ENCODE peak calls at places on chromosomes 2 and 18, in five cellular contexts. One of them, this sample, is unnamed.
A peak's percentile ranks its signal among the peaks of the same experiment; 100 is the strongest.

GRCh38 chr2:110978871-110979833 is 141.6 kb upstream of the BCL2L11 start:
- DNase-seq in fibroblast of pulmonary artery: no peak
- DNase-seq in stimulated activated CD8-positive, alpha-beta memory T cell treated with anti-CD3 and anti-CD28 coated beads, Interleukin-15, amount 100 ng/mL, for 24 hours: no peak
- DNase-seq in PC-9: no peak
- DNase-seq in AG08395: no peak
- DNase-seq in this sample: no peak

GRCh38 chr18:74399225-74399887 is 57.8 kb downstream of the DIPK1C start:
- DNase-seq in fibroblast of pulmonary artery: peak; percentile 1
- DNase-seq in stimulated activated CD8-positive, alpha-beta memory T cell treated with anti-CD3 and anti-CD28 coated beads, Interleukin-15, amount 100 ng/mL, for 24 hours: no peak
- DNase-seq in PC-9: no peak
- DNase-seq in AG08395: no peak
- DNase-seq in this sample: no peak

GRCh38 chr2:43341959-43342757 is 115.8 kb upstream of the ZFP36L2 start:
- DNase-seq in fibroblast of pulmonary artery: no peak
- DNase-seq in PC-9: no peak
- DNase-seq in AG08395: no peak
- DNase-seq in stimulated activated CD8-positive, alpha-beta memory T cell treated with anti-CD3 and anti-CD28 coated beads, Interleukin-15, amount 100 ng/mL, for 24 hours: no peak
- DNase-seq in this sample: no peak

GRCh38 chr2:183950673-183951072 is 647.7 kb upstream of the ZNF804A start:
- DNase-seq in AG08395: no peak
- DNase-seq in stimulated activated CD8-positive, alpha-beta memory T cell treated with anti-CD3 and anti-CD28 coated beads, Interleukin-15, amount 100 ng/mL, for 24 hours: no peak
- DNase-seq in fibroblast of pulmonary artery: no peak
- DNase-seq in PC-9: no peak
- DNase-seq in this sample: no peak

GRCh38 chr18:37403100-37403781 is 162.4 kb downstream of the CELF4 start:
- DNase-seq in PC-9: no peak
- DNase-seq in fibroblast of pulmonary artery: peak; percentile 77
- DNase-seq in AG08395: peak; percentile 95
- DNase-seq in stimulated activated CD8-positive, alpha-beta memory T cell treated with anti-CD3 and anti-CD28 coated beads, Interleukin-15, amount 100 ng/mL, for 24 hours: no peak
- DNase-seq in this sample: no peak

GRCh38 chr2:230346465-230346864 is 19.5 kb downstream of the SP140L start:
- DNase-seq in stimulated activated CD8-positive, alpha-beta memory T cell treated with anti-CD3 and anti-CD28 coated beads, Interleukin-15, amount 100 ng/mL, for 24 hours: no peak
- DNase-seq in PC-9: no peak
- DNase-seq in AG08395: no peak
- DNase-seq in fibroblast of pulmonary artery: no peak
- DNase-seq in this sample: no peak

GRCh38 chr18:7766383-7766782 is 199.3 kb downstream of the PTPRM start:
- DNase-seq in PC-9: no peak
- DNase-seq in AG08395: no peak
- DNase-seq in fibroblast of pulmonary artery: no peak
- DNase-seq in stimulated activated CD8-positive, alpha-beta memory T cell treated with anti-CD3 and anti-CD28 coated beads, Interleukin-15, amount 100 ng/mL, for 24 hours: no peak
- DNase-seq in this sample: no peak

GRCh38 chr2:217065695-217066405 is 206.0 kb upstream of the TNP1 start:
- DNase-seq in AG08395: peak; percentile 56
- DNase-seq in PC-9: peak; percentile 4
- DNase-seq in stimulated activated CD8-positive, alpha-beta memory T cell treated with anti-CD3 and anti-CD28 coated beads, Interleukin-15, amount 100 ng/mL, for 24 hours: no peak
- DNase-seq in fibroblast of pulmonary artery: peak; percentile 94
- DNase-seq in this sample: no peak

GRCh38 chr18:55401638-55402191 is 186.3 kb downstream of the TCF4 start:
- DNase-seq in stimulated activated CD8-positive, alpha-beta memory T cell treated with anti-CD3 and anti-CD28 coated beads, Interleukin-15, amount 100 ng/mL, for 24 hours: no peak
- DNase-seq in AG08395: peak; percentile 70
- DNase-seq in PC-9: no peak
- DNase-seq in fibroblast of pulmonary artery: peak; percentile 89
- DNase-seq in this sample: no peak

GRCh38 chr2:9174771-9175441 is 31.7 kb upstream of the ASAP2 start:
- DNase-seq in stimulated activated CD8-positive, alpha-beta memory T cell treated with anti-CD3 and anti-CD28 coated beads, Interleukin-15, amount 100 ng/mL, for 24 hours: no peak
- DNase-seq in fibroblast of pulmonary artery: peak; percentile 61
- DNase-seq in PC-9: peak; percentile 39
- DNase-seq in AG08395: peak; percentile 75
- DNase-seq in this sample: no peak

GRCh38 chr2:174325373-174325772 is 9.4 kb upstream of the SP9 start:
- DNase-seq in AG08395: no peak
- DNase-seq in stimulated activated CD8-positive, alpha-beta memory T cell treated with anti-CD3 and anti-CD28 coated beads, Interleukin-15, amount 100 ng/mL, for 24 hours: no peak
- DNase-seq in fibroblast of pulmonary artery: no peak
- DNase-seq in PC-9: no peak
- DNase-seq in this sample: no peak

GRCh38 chr2:73333564-73333963 is 40.2 kb upstream of the EGR4 start:
- DNase-seq in PC-9: no peak
- DNase-seq in fibroblast of pulmonary artery: no peak
- DNase-seq in stimulated activated CD8-positive, alpha-beta memory T cell treated with anti-CD3 and anti-CD28 coated beads, Interleukin-15, amount 100 ng/mL, for 24 hours: no peak
- DNase-seq in AG08395: no peak
- DNase-seq in this sample: no peak

GRCh38 chr2:8753609-8754008 is 71.8 kb downstream of the ID2 start:
- DNase-seq in PC-9: no peak
- DNase-seq in fibroblast of pulmonary artery: no peak
- DNase-seq in AG08395: no peak
- DNase-seq in stimulated activated CD8-positive, alpha-beta memory T cell treated with anti-CD3 and anti-CD28 coated beads, Interleukin-15, amount 100 ng/mL, for 24 hours: no peak
- DNase-seq in this sample: no peak

GRCh38 chr2:44946681-44947360 is 5.3 kb downstream of the SIX3 start:
- DNase-seq in stimulated activated CD8-positive, alpha-beta memory T cell treated with anti-CD3 and anti-CD28 coated beads, Interleukin-15, amount 100 ng/mL, for 24 hours: no peak
- DNase-seq in PC-9: no peak
- DNase-seq in fibroblast of pulmonary artery: no peak
- DNase-seq in AG08395: no peak
- DNase-seq in this sample: no peak

GRCh38 chr2:129880971-129881370 is 98.5 kb upstream of the RAB6C start:
- DNase-seq in stimulated activated CD8-positive, alpha-beta memory T cell treated with anti-CD3 and anti-CD28 coated beads, Interleukin-15, amount 100 ng/mL, for 24 hours: no peak
- DNase-seq in AG08395: no peak
- DNase-seq in fibroblast of pulmonary artery: no peak
- DNase-seq in PC-9: no peak
- DNase-seq in this sample: no peak

GRCh38 chr2:2791606-2792005 is 460.5 kb upstream of the MYT1L start:
- DNase-seq in PC-9: no peak
- DNase-seq in fibroblast of pulmonary artery: no peak
- DNase-seq in AG08395: no peak
- DNase-seq in stimulated activated CD8-positive, alpha-beta memory T cell treated with anti-CD3 and anti-CD28 coated beads, Interleukin-15, amount 100 ng/mL, for 24 hours: no peak
- DNase-seq in this sample: no peak

GRCh38 chr2:172623249-172623965 is 67.5 kb downstream of the PDK1 start:
- DNase-seq in AG08395: peak; percentile 64
- DNase-seq in stimulated activated CD8-positive, alpha-beta memory T cell treated with anti-CD3 and anti-CD28 coated beads, Interleukin-15, amount 100 ng/mL, for 24 hours: no peak
- DNase-seq in PC-9: no peak
- DNase-seq in fibroblast of pulmonary artery: peak; percentile 40
- DNase-seq in this sample: no peak

GRCh38 chr2:58973831-58974281 is 732.7 kb upstream of the FANCL start:
- DNase-seq in PC-9: no peak
- DNase-seq in stimulated activated CD8-positive, alpha-beta memory T cell treated with anti-CD3 and anti-CD28 coated beads, Interleukin-15, amount 100 ng/mL, for 24 hours: no peak
- DNase-seq in AG08395: no peak
- DNase-seq in fibroblast of pulmonary artery: no peak
- DNase-seq in this sample: no peak

GRCh38 chr2:218405365-218406208 is 5.9 kb downstream of the CTDSP1 start:
- DNase-seq in PC-9: no peak
- DNase-seq in fibroblast of pulmonary artery: no peak
- DNase-seq in AG08395: no peak
- DNase-seq in stimulated activated CD8-positive, alpha-beta memory T cell treated with anti-CD3 and anti-CD28 coated beads, Interleukin-15, amount 100 ng/mL, for 24 hours: no peak
- DNase-seq in this sample: no peak

GRCh38 chr2:227828385-227828990 is 14.8 kb downstream of the CCL20 start:
- DNase-seq in stimulated activated CD8-positive, alpha-beta memory T cell treated with anti-CD3 and anti-CD28 coated beads, Interleukin-15, amount 100 ng/mL, for 24 hours: no peak
- DNase-seq in AG08395: no peak
- DNase-seq in PC-9: no peak
- DNase-seq in fibroblast of pulmonary artery: no peak
- DNase-seq in this sample: no peak

GRCh38 chr2:60002158-60002867 is 551.1 kb downstream of the BCL11A start:
- DNase-seq in fibroblast of pulmonary artery: no peak
- DNase-seq in PC-9: no peak
- DNase-seq in stimulated activated CD8-positive, alpha-beta memory T cell treated with anti-CD3 and anti-CD28 coated beads, Interleukin-15, amount 100 ng/mL, for 24 hours: no peak
- DNase-seq in AG08395: no peak
- DNase-seq in this sample: no peak

GRCh38 chr2:20584637-20585321 is 66.1 kb downstream of the HS1BP3 start:
- DNase-seq in PC-9: no peak
- DNase-seq in AG08395: peak; percentile 92
- DNase-seq in fibroblast of pulmonary artery: peak; percentile 96
- DNase-seq in stimulated activated CD8-positive, alpha-beta memory T cell treated with anti-CD3 and anti-CD28 coated beads, Interleukin-15, amount 100 ng/mL, for 24 hours: no peak
- DNase-seq in this sample: no peak

GRCh38 chr2:236172238-236172865 is 4.2 kb upstream of the GBX2 start:
- DNase-seq in fibroblast of pulmonary artery: no peak
- DNase-seq in AG08395: no peak
- DNase-seq in PC-9: no peak
- DNase-seq in stimulated activated CD8-positive, alpha-beta memory T cell treated with anti-CD3 and anti-CD28 coated beads, Interleukin-15, amount 100 ng/mL, for 24 hours: no peak
- DNase-seq in this sample: no peak

GRCh38 chr2:228135300-228135699 is 46.2 kb downstream of the SPHKAP start:
- DNase-seq in fibroblast of pulmonary artery: no peak
- DNase-seq in stimulated activated CD8-positive, alpha-beta memory T cell treated with anti-CD3 and anti-CD28 coated beads, Interleukin-15, amount 100 ng/mL, for 24 hours: no peak
- DNase-seq in AG08395: no peak
- DNase-seq in PC-9: no peak
- DNase-seq in this sample: no peak

GRCh38 chr2:208501217-208501616 is 94.6 kb downstream of the PTH2R start:
- DNase-seq in fibroblast of pulmonary artery: no peak
- DNase-seq in AG08395: no peak
- DNase-seq in PC-9: no peak
- DNase-seq in stimulated activated CD8-positive, alpha-beta memory T cell treated with anti-CD3 and anti-CD28 coated beads, Interleukin-15, amount 100 ng/mL, for 24 hours: no peak
- DNase-seq in this sample: no peak

GRCh38 chr2:238389985-238390682 is 36.6 kb upstream of the ASB1 start:
- DNase-seq in AG08395: no peak
- DNase-seq in stimulated activated CD8-positive, alpha-beta memory T cell treated with anti-CD3 and anti-CD28 coated beads, Interleukin-15, amount 100 ng/mL, for 24 hours: no peak
- DNase-seq in fibroblast of pulmonary artery: no peak
- DNase-seq in PC-9: no peak
- DNase-seq in this sample: no peak

GRCh38 chr2:239308696-239309397 is 92.0 kb downstream of the HDAC4 start:
- DNase-seq in fibroblast of pulmonary artery: peak; percentile 57
- DNase-seq in PC-9: no peak
- DNase-seq in stimulated activated CD8-positive, alpha-beta memory T cell treated with anti-CD3 and anti-CD28 coated beads, Interleukin-15, amount 100 ng/mL, for 24 hours: no peak
- DNase-seq in AG08395: peak; percentile 85
- DNase-seq in this sample: no peak

GRCh38 chr2:75952173-75952572 is 241.5 kb upstream of the GCFC2 start:
- DNase-seq in AG08395: no peak
- DNase-seq in stimulated activated CD8-positive, alpha-beta memory T cell treated with anti-CD3 and anti-CD28 coated beads, Interleukin-15, amount 100 ng/mL, for 24 hours: no peak
- DNase-seq in PC-9: no peak
- DNase-seq in fibroblast of pulmonary artery: no peak
- DNase-seq in this sample: no peak